ENCODE peak calls at places on chromosomes 2 and 18, in four cellular contexts. S is heart left ventricle, Z is A549, H is GM23338. D is an unnamed sample.

GRCh38 chr2:23614701-23615100 is 229.7 kb downstream of the KLHL29 start:
- DNase-seq in S (no peak), Z (no peak), H (peak; percentile 25), D (no peak)

GRCh38 chr2:134683561-134684112 is 35.2 kb downstream of the TMEM163 start:
- DNase-seq in S (no peak), Z (no peak), H (no peak), D (no peak)

GRCh38 chr18:60534539-60534938 is 162.0 kb upstream of the MC4R start:
- DNase-seq in S (no peak), Z (no peak), H (no peak), D (no peak)

GRCh38 chr2:3728104-3729054 is 25.0 kb downstream of the DCDC2C start:
- DNase-seq in S (no peak), Z (peak; percentile 65), H (peak; percentile 80), D (peak; percentile 47)

GRCh38 chr2:127085260-127085666 is 21.7 kb downstream of the BIN1 start:
- DNase-seq in S (no peak), Z (no peak), H (no peak), D (no peak)

GRCh38 chr2:207251573-207252192 is 85.9 kb upstream of the KLF7 start:
- DNase-seq in S (no peak), Z (no peak), H (no peak), D (no peak)

GRCh38 chr2:119366161-119366648 is 429 bp downstream of the C2orf76 start:
- DNase-seq in S (no peak), Z (no peak), H (peak; percentile 13), D (no peak)

GRCh38 chr2:70514612-70515055 is 39.0 kb downstream of the TGFA start:
- DNase-seq in S (no peak), Z (no peak), H (no peak), D (no peak)

GRCh38 chr2:17518212-17519154 is at the start of gene RAD51AP2:
- DNase-seq in S (peak; percentile 87), Z (peak; percentile 44), H (peak; percentile 95), D (peak; percentile 80)

GRCh38 chr2:183026424-183026823 is 11.8 kb downstream of the NCKAP1 start:
- DNase-seq in S (no peak), Z (no peak), H (no peak), D (no peak)

GRCh38 chr2:113053666-113054435 is 1.2 kb upstream of the IL36B start:
- DNase-seq in S (no peak), Z (no peak), H (no peak), D (no peak)

DNA sequence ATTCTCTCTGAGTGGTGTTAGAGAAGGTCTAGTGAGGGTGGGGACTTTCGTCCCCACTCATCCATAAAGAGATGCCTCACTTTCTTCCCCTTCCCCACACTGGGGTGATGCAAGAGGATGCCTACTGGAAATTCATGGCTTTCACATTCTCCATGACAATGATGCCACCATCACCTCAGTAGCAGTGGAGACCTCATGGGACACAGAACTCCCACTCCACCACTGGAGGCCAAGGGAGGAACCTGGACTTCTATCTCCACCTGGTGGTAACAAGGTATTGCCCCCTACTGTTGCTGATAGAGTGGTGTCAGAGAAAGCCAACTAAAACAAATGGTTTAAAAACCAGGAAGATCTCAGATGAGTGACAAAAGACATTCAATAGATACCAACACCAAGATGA is 110.9 kb downstream of the INHBB start:
- DNase-seq in S (no peak), Z (no peak), H (peak; percentile 68), D (no peak)
- TF ChIP-seq CTCF in S (no peak), Z (peak; percentile 20), H (peak; percentile 68), D (no peak)

GRCh38 chr2:11585071-11585470 is 51.2 kb downstream of the GREB1 start:
- DNase-seq in S (no peak), Z (no peak), H (no peak), D (no peak)

GRCh38 chr2:11582526-11583202 is 48.8 kb downstream of the GREB1 start:
- DNase-seq in S (peak; percentile 53), Z (peak; percentile 73), H (peak; percentile 84), D (peak; percentile 88)

GRCh38 chr2:11583203-11583752 is 49.4 kb downstream of the GREB1 start:
- DNase-seq in S (peak; percentile 66), Z (no peak), H (peak; percentile 51), D (no peak)

GRCh38 chr2:11584530-11585056 is 50.7 kb downstream of the GREB1 start:
- DNase-seq in S (no peak), Z (no peak), H (no peak), D (no peak)

DNA sequence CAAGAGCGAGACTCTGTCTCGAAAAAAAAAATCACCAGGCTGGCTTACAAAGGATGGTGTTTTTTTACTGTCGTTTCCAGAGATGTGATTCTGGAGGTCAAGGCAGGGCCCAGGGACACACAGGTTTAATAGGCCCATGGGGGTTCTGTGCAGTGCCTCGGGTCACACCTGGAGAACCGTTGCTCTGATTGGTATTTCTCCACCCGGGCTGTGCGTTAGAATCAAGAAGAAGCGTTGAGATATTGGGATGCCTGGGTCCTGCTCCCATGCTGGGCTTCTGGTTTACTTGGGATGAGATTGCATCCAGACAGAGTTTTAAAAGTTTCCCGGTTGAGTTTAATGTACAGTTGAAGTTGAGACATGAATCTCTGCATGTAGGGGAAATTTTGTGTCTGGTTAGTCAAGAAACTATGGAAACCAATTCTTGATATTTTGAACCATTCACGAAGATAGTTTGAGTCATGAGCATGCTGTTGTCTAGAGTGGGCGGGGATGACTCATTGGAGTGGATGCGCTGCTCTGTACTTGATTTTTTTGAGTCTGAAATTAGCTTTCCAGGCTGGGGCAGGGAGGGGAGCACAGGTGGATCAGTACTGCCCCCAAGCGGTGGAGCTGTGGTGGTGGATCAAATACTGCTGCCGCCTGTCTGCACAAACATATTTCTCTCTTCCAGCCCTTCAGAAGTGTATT is 50.1 kb downstream of the GREB1 start:
- DNase-seq in S (peak; percentile 75), Z (peak; percentile 88), H (peak; percentile 76), D (peak; percentile 80)
- TF ChIP-seq CTCF in S (peak; percentile 83), Z (peak; percentile 96), H (peak; percentile 96), D (peak; percentile 88)

GRCh38 chr18:24022141-24022540 is 7.6 kb downstream of the TTC39C start:
- DNase-seq in S (no peak), Z (no peak), H (no peak), D (no peak)

GRCh38 chr18:24024425-24024824 is 9.9 kb downstream of the TTC39C start:
- DNase-seq in S (no peak), Z (no peak), H (no peak), D (no peak)

GRCh38 chr18:24026457-24026856 is 11.9 kb downstream of the TTC39C start:
- DNase-seq in S (no peak), Z (no peak), H (no peak), D (no peak)

GRCh38 chr18:24021505-24021904 is 7.0 kb downstream of the TTC39C start:
- DNase-seq in S (no peak), Z (no peak), H (no peak), D (no peak)

GRCh38 chr18:24023185-24023814 is 8.7 kb downstream of the TTC39C start:
- DNase-seq in S (no peak), Z (no peak), H (peak; percentile 86), D (peak; percentile 11)
- TF ChIP-seq CTCF in S (no peak), Z (no peak), H (peak; percentile 52), D (peak; percentile 14)

DNA sequence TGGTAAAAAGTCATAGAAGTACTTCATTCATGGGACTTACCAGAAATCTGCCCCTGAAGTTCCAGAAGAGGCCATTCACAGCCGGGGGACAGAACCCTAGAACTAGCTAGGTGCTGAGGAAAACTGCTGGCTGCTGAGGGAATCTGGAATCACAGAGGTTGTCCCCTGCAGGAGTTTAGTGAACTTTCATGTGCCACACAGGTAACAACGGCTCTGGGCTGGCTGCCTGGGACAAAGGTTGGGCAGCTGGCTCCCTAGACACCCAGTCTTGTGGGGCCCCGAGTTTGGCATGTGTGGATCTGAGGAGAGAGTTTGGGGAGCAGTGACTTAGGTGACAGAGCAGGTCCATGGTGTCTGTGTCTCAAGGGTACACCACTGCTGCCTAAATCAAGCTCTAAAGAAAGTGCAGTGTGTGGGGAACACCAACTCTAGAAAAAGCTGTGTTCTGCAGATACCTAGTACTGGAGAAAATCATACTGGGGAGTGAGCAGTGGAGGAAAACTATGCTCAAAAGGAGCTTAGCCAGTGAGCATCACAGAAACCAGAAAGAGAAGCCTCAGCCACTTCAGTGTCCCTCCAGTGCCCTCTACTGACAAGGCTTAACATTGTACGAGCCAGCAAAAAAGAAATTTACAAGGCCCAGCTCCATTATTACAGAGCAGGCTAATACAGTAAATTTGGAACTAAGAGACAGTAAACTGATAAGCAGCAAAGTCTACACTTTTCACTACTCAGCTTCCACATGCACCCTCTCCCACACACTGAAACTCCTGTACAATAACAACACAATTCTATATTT is 15.2 kb downstream of the GALNT3 start:
- DNase-seq in S (no peak), Z (no peak), H (peak; percentile 73), D (peak; percentile 20)
- TF ChIP-seq CTCF in S (no peak), Z (peak; percentile 32), H (peak; percentile 65), D (no peak)